ENCODE peak calls at places on chromosome 18, in ten cellular contexts. Z is NCI-H2081; O is stimulated activated naive CD4-positive, alpha-beta T cell; L is AG08396; U is neural progenitor cell; D is EL; W is G401; X is hepatic stellate cell; S is fibroblast of mammary gland; B is left ventricle myocardium inferior. A is an unnamed sample.

GRCh38 chr18:57839942-57840381 is 36.8 kb upstream of the ATP8B1 start:
- DNase-seq in Z (no peak), O (no peak), L (peak; percentile 43), U (no peak), D (peak; percentile 93), W (no peak), X (peak; percentile 66), S (peak; percentile 48), B (no peak), A (peak; percentile 88)

GRCh38 chr18:210075-210474 is 51.7 kb downstream of the USP14 start:
- DNase-seq in Z (no peak), O (no peak), L (no peak), U (no peak), D (no peak), W (no peak), X (no peak), S (no peak), B (no peak), A (no peak)

GRCh38 chr18:7291046-7291445 is 60.2 kb downstream of the LRRC30 start:
- DNase-seq in Z (no peak), O (no peak), L (no peak), U (no peak), D (no peak), W (no peak), X (no peak), S (no peak), B (no peak), A (no peak)

GRCh38 chr18:8264861-8265411 is 344.3 kb upstream of the RAB12 start:
- DNase-seq in Z (peak; percentile 77), O (no peak), L (no peak), U (no peak), D (no peak), W (peak; percentile 23), X (no peak), S (no peak), B (no peak), A (no peak)

GRCh38 chr18:48803951-48804855 is 146.6 kb downstream of the SMAD7 start:
- DNase-seq in Z (no peak), O (no peak), L (no peak), U (no peak), D (no peak), W (no peak), X (no peak), S (no peak), B (peak; percentile 15), A (no peak)

GRCh38 chr18:46051731-46052461 is 20.2 kb downstream of the PSTPIP2 start:
- DNase-seq in Z (no peak), O (no peak), L (peak; percentile 68), U (no peak), D (peak; percentile 70), W (no peak), X (peak; percentile 38), S (peak; percentile 57), B (no peak), A (no peak)

GRCh38 chr18:58291131-58291530 is 247.1 kb downstream of the NEDD4L start:
- DNase-seq in Z (no peak), O (no peak), L (no peak), U (no peak), D (no peak), W (no peak), X (no peak), S (no peak), B (no peak), A (no peak)

GRCh38 chr18:56869189-56869777 is 218.1 kb downstream of the WDR7 start:
- DNase-seq in Z (peak; percentile 69), O (peak; percentile 3), L (peak; percentile 9), U (peak; percentile 51), D (peak; percentile 56), W (peak; percentile 43), X (peak; percentile 2), S (peak; percentile 74), B (no peak), A (peak; percentile 68)

GRCh38 chr18:79321625-79322024 is 74.1 kb upstream of the NFATC1 start:
- DNase-seq in Z (peak; percentile 43), O (no peak), L (peak; percentile 59), U (no peak), D (no peak), W (no peak), X (peak; percentile 22), S (peak; percentile 34), B (no peak), A (no peak)

GRCh38 chr18:7733642-7734041 is 166.5 kb downstream of the PTPRM start:
- DNase-seq in Z (no peak), O (no peak), L (no peak), U (no peak), D (peak; percentile 28), W (no peak), X (no peak), S (no peak), B (no peak), A (no peak)

GRCh38 chr18:23593720-23594119 is 7.4 kb upstream of the NPC1 start:
- DNase-seq in Z (no peak), O (no peak), L (peak; percentile 72), U (no peak), D (peak; percentile 89), W (no peak), X (peak; percentile 62), S (peak; percentile 98), B (no peak), A (peak; percentile 95)

GRCh38 chr18:73677458-73677857 is 470.2 kb downstream of the FBXO15 start:
- DNase-seq in Z (no peak), O (no peak), L (no peak), U (no peak), D (peak; percentile 21), W (no peak), X (no peak), S (no peak), B (no peak), A (no peak)

GRCh38 chr18:9731380-9731779 is 23.3 kb downstream of the RAB31 start:
- DNase-seq in Z (no peak), O (no peak), L (peak; percentile 44), U (no peak), D (peak; percentile 86), W (no peak), X (peak; percentile 47), S (peak; percentile 92), B (no peak), A (peak; percentile 77)

GRCh38 chr18:73545497-73545896 is 602.1 kb downstream of the FBXO15 start:
- DNase-seq in Z (no peak), O (no peak), L (no peak), U (no peak), D (no peak), W (no peak), X (no peak), S (peak; percentile 29), B (no peak), A (peak; percentile 90)

GRCh38 chr18:13608791-13609552 is 117.4 kb downstream of the FAM210A start:
- DNase-seq in Z (no peak), O (no peak), L (no peak), U (no peak), D (no peak), W (no peak), X (no peak), S (no peak), B (no peak), A (no peak)

GRCh38 chr18:34738173-34738894 is 28.2 kb downstream of the DTNA start:
- DNase-seq in Z (peak; percentile 28), O (no peak), L (peak; percentile 17), U (peak; percentile 26), D (peak; percentile 1), W (no peak), X (no peak), S (no peak), B (peak; percentile 22), A (peak; percentile 34)

GRCh38 chr18:70219688-70220087 is 14.2 kb upstream of the RTTN start:
- DNase-seq in Z (no peak), O (no peak), L (no peak), U (no peak), D (no peak), W (no peak), X (no peak), S (no peak), B (no peak), A (peak; percentile 13)

GRCh38 chr18:31555971-31556747 is 35.5 kb upstream of the TTR start:
- DNase-seq in Z (peak; percentile 56), O (peak; percentile 26), L (peak; percentile 41), U (peak; percentile 59), D (peak; percentile 44), W (peak; percentile 83), X (peak; percentile 22), S (peak; percentile 76), B (no peak), A (peak; percentile 64)

GRCh38 chr18:36155960-36156757 is 26.5 kb downstream of the ELP2 start:
- DNase-seq in Z (no peak), O (no peak), L (no peak), U (no peak), D (peak; percentile 71), W (no peak), X (no peak), S (peak; percentile 41), B (no peak), A (no peak)

GRCh38 chr18:21820035-21820810 is 79.6 kb downstream of the MIB1 start:
- DNase-seq in Z (no peak), O (no peak), L (peak; percentile 22), U (no peak), D (peak; percentile 10), W (peak; percentile 26), X (peak; percentile 15), S (peak; percentile 47), B (no peak), A (peak; percentile 28)

GRCh38 chr18:55559735-55560134 is 28.3 kb downstream of the TCF4 start:
- DNase-seq in Z (peak; percentile 12), O (no peak), L (no peak), U (no peak), D (no peak), W (no peak), X (no peak), S (no peak), B (peak; percentile 23), A (no peak)

GRCh38 chr18:63747006-63747405 is 28.2 kb upstream of the SERPINB7 start:
- DNase-seq in Z (no peak), O (no peak), L (no peak), U (no peak), D (no peak), W (no peak), X (no peak), S (no peak), B (no peak), A (no peak)

GRCh38 chr18:12593861-12594260 is 64.0 kb downstream of the SPIRE1 start:
- DNase-seq in Z (no peak), O (no peak), L (no peak), U (no peak), D (no peak), W (no peak), X (no peak), S (peak; percentile 64), B (no peak), A (no peak)

GRCh38 chr18:12880532-12880892 is 3.5 kb downstream of the PTPN2 start:
- DNase-seq in Z (no peak), O (no peak), L (no peak), U (no peak), D (no peak), W (no peak), X (no peak), S (no peak), B (no peak), A (no peak)

GRCh38 chr18:1006309-1006708 is 101.6 kb downstream of the ADCYAP1 start:
- DNase-seq in Z (no peak), O (no peak), L (no peak), U (no peak), D (no peak), W (no peak), X (no peak), S (no peak), B (no peak), A (no peak)

GRCh38 chr18:51666717-51667320 is 469.3 kb upstream of the MEX3C start:
- DNase-seq in Z (peak; percentile 47), O (no peak), L (no peak), U (peak; percentile 61), D (no peak), W (peak; percentile 61), X (no peak), S (peak; percentile 0), B (peak; percentile 20), A (peak; percentile 12)

A was measured in PC-3.